ENCODE peak calls at places on chromosomes 13 and 19, in ten cellular contexts. S is AG04450; Y is stimulated activated CD4-positive, alpha-beta T cell treated with anti-CD3 and anti-CD28 coated beads, Interleukin-1b, Interleukin-23, amount 100 ng/mL, for 24 hours; B is stimulated activated CD8-positive, alpha-beta memory T cell treated with anti-CD3 and anti-CD28 coated beads, Interleukin-2, amount 100 ng/mL, for 48 hours; J is NCI-H2227 treated with DMSO at 0.1 percent for 48 hours; D is EH; Z is NCI-H1092; Q is GDM1; K is left ventricle myocardium inferior; M is RWPE2. U is an unnamed sample.

GRCh38 chr13:63291701-63292100 is 1876.1 kb upstream of the PCDH20 start:
- DNase-seq in S (no peak), Y (no peak), B (no peak), J (no peak), D (no peak), Z (no peak), Q (no peak), K (no peak), M (no peak), U (no peak)

GRCh38 chr19:40740747-40741146 is 9.5 kb downstream of the ACTMAP start:
- DNase-seq in S (no peak), Y (no peak), B (no peak), J (peak), D (peak), Z (no peak), Q (no peak), K (peak), M (no peak), U (peak)

GRCh38 chr19:47608074-47608907 is 643 bp upstream of the BICRA start:
- DNase-seq in S (peak), Y (peak), B (peak), J (peak), D (peak), Z (peak), Q (peak), K (peak), M (peak), U (peak)

GRCh38 chr13:98972627-98973026 is 5.2 kb downstream of the DOCK9 start:
- DNase-seq in S (no peak), Y (no peak), B (no peak), J (no peak), D (peak), Z (no peak), Q (no peak), K (no peak), M (no peak), U (no peak)

GRCh38 chr19:48325265-48325910 is at the start of gene EMP3:
- DNase-seq in S (peak), Y (peak), B (peak), J (peak), D (peak), Z (no peak), Q (peak), K (peak), M (peak), U (peak)

GRCh38 chr13:64591981-64592380 is 2638.2 kb downstream of the PCDH9 start:
- DNase-seq in S (peak), Y (no peak), B (no peak), J (no peak), D (peak), Z (no peak), Q (no peak), K (no peak), M (no peak), U (peak)

GRCh38 chr13:77002590-77003190 is 10.8 kb downstream of the CLN5 start:
- DNase-seq in S (no peak), Y (no peak), B (no peak), J (no peak), D (peak), Z (no peak), Q (no peak), K (no peak), M (no peak), U (peak)

GRCh38 chr19:46890423-46891170 is 29.8 kb downstream of the ARHGAP35 start:
- DNase-seq in S (peak), Y (no peak), B (no peak), J (no peak), D (peak), Z (no peak), Q (no peak), K (no peak), M (no peak), U (peak)

GRCh38 chr19:54952591-54953344 is 5.4 kb upstream of the NLRP7 start:
- DNase-seq in S (no peak), Y (no peak), B (no peak), J (peak), D (no peak), Z (no peak), Q (peak), K (no peak), M (no peak), U (no peak)

GRCh38 chr13:50921706-50922105 is 12.1 kb downstream of the RNASEH2B start:
- DNase-seq in S (no peak), Y (no peak), B (no peak), J (no peak), D (no peak), Z (no peak), Q (no peak), K (no peak), M (no peak), U (no peak)

GRCh38 chr13:112657850-112658445 is 31.9 kb upstream of the ATP11A start:
- DNase-seq in S (peak), Y (no peak), B (no peak), J (no peak), D (peak), Z (no peak), Q (no peak), K (no peak), M (no peak), U (no peak)

GRCh38 chr19:1590641-1591397 is 1.8 kb downstream of the MBD3 start:
- DNase-seq in S (no peak), Y (no peak), B (no peak), J (peak), D (peak), Z (no peak), Q (no peak), K (no peak), M (peak), U (no peak)

GRCh38 chr19:42028304-42029216 is 34.5 kb upstream of the ATP1A3 start:
- DNase-seq in S (no peak), Y (no peak), B (peak), J (peak), D (no peak), Z (no peak), Q (no peak), K (no peak), M (no peak), U (no peak)

GRCh38 chr13:112828082-112828699 is 138.4 kb downstream of the ATP11A start:
- DNase-seq in S (no peak), Y (no peak), B (no peak), J (no peak), D (no peak), Z (no peak), Q (no peak), K (no peak), M (no peak), U (no peak)

GRCh38 chr13:37134411-37135041 is 29.1 kb upstream of the CSNK1A1L start:
- DNase-seq in S (peak), Y (no peak), B (no peak), J (no peak), D (peak), Z (no peak), Q (no peak), K (no peak), M (no peak), U (peak)

GRCh38 chr19:36378625-36379509 is at the start of gene ZFP14:
- DNase-seq in S (peak), Y (peak), B (peak), J (peak), D (peak), Z (peak), Q (peak), K (peak), M (peak), U (peak)

GRCh38 chr13:71772376-71772775 is 94.6 kb downstream of the DACH1 start:
- DNase-seq in S (no peak), Y (no peak), B (no peak), J (no peak), D (no peak), Z (no peak), Q (no peak), K (no peak), M (no peak), U (no peak)

GRCh38 chr13:30708541-30708940 is 26.8 kb upstream of the ALOX5AP start:
- DNase-seq in S (no peak), Y (no peak), B (no peak), J (no peak), D (peak), Z (no peak), Q (no peak), K (no peak), M (no peak), U (no peak)

GRCh38 chr13:95315752-95316151 is 14.5 kb upstream of the ABCC4 start:
- DNase-seq in S (no peak), Y (no peak), B (no peak), J (no peak), D (no peak), Z (no peak), Q (no peak), K (no peak), M (no peak), U (no peak)

GRCh38 chr13:82867284-82867683 is 1015.0 kb downstream of the SLITRK1 start:
- DNase-seq in S (no peak), Y (no peak), B (no peak), J (no peak), D (no peak), Z (no peak), Q (no peak), K (no peak), M (no peak), U (no peak)

GRCh38 chr13:66914155-66914554 is 316.0 kb downstream of the PCDH9 start:
- DNase-seq in S (no peak), Y (no peak), B (no peak), J (no peak), D (no peak), Z (no peak), Q (no peak), K (no peak), M (no peak), U (no peak)

GRCh38 chr19:23867895-23868294 is 46.8 kb upstream of the ZNF726 start:
- DNase-seq in S (no peak), Y (no peak), B (no peak), J (no peak), D (peak), Z (no peak), Q (no peak), K (no peak), M (no peak), U (no peak)

GRCh38 chr19:6551607-6552450 is 21.0 kb downstream of the TNFSF9 start:
- DNase-seq in S (no peak), Y (no peak), B (peak), J (no peak), D (no peak), Z (no peak), Q (no peak), K (no peak), M (no peak), U (no peak)

GRCh38 chr13:67147257-67148218 is 82.6 kb downstream of the PCDH9 start:
- DNase-seq in S (peak), Y (no peak), B (no peak), J (no peak), D (peak), Z (no peak), Q (no peak), K (no peak), M (no peak), U (peak)

GRCh38 chr13:108269601-108270328 is at the start of gene TNFSF13B:
- DNase-seq in S (no peak), Y (no peak), B (peak), J (peak), D (peak), Z (no peak), Q (peak), K (peak), M (no peak), U (no peak)

U was measured in fibroblast of the conjunctiva.